ENCODE peak calls at places on chromosomes 13 and 19, in five cellular contexts. One of them, this sample, is unnamed. For H3K4me1 and H3K9me3, the result is how much of the 10 kb centered on the place peaks cover.

GRCh38 chr13:114226088-114226487 is 8.6 kb upstream of the CDC16 start:
- DNase-seq in tibial artery: no peak
- DNase-seq in breast epithelium: no peak
- DNase-seq in HCT116: no peak
- DNase-seq in A673: no peak
- DNase-seq in this sample: no peak

GRCh38 chr13:76638882-76639281 is 247.3 kb downstream of the KCTD12 start:
- DNase-seq in tibial artery: no peak
- DNase-seq in breast epithelium: no peak
- DNase-seq in HCT116: no peak
- DNase-seq in A673: no peak
- DNase-seq in this sample: no peak

GRCh38 chr13:40153516-40153915 is 498.1 kb downstream of the COG6 start:
- DNase-seq in tibial artery: no peak
- DNase-seq in breast epithelium: no peak
- DNase-seq in HCT116: no peak
- DNase-seq in A673: peak
- DNase-seq in this sample: no peak

GRCh38 chr13:38530492-38530891 is 156.4 kb upstream of the FREM2 start:
- DNase-seq in tibial artery: no peak
- DNase-seq in breast epithelium: no peak
- DNase-seq in HCT116: no peak
- DNase-seq in A673: peak
- DNase-seq in this sample: no peak

GRCh38 chr13:113928701-113929627 is 44.9 kb downstream of the C13orf46 start:
- DNase-seq in tibial artery: peak
- DNase-seq in breast epithelium: peak
- DNase-seq in HCT116: no peak
- DNase-seq in A673: no peak
- DNase-seq in this sample: peak

GRCh38 chr19:34838753-34839431 is 65.9 kb upstream of the ZNF599 start:
- DNase-seq in tibial artery: no peak
- DNase-seq in breast epithelium: no peak
- DNase-seq in HCT116: no peak
- DNase-seq in A673: peak
- DNase-seq in this sample: no peak

GRCh38 chr13:25588336-25589060 is 216.7 kb downstream of the ATP8A2 start:
- DNase-seq in tibial artery: no peak
- DNase-seq in breast epithelium: no peak
- DNase-seq in HCT116: no peak
- DNase-seq in A673: no peak
- DNase-seq in this sample: no peak

GRCh38 chr19:49020342-49020741 is 3.5 kb upstream of the LHB start:
- DNase-seq in tibial artery: no peak
- DNase-seq in breast epithelium: no peak
- DNase-seq in HCT116: no peak
- DNase-seq in A673: no peak
- DNase-seq in this sample: no peak

GRCh38 chr19:16541526-16542044 is 652 bp downstream of the CHERP start:
- DNase-seq in tibial artery: no peak
- DNase-seq in breast epithelium: no peak
- DNase-seq in HCT116: no peak
- DNase-seq in A673: peak
- DNase-seq in this sample: no peak

GRCh38 chr13:36343766-36344165 is 2.4 kb downstream of the SPART start:
- DNase-seq in tibial artery: no peak
- DNase-seq in breast epithelium: no peak
- DNase-seq in HCT116: no peak
- DNase-seq in A673: no peak
- DNase-seq in this sample: no peak

GRCh38 chr13:48770372-48770771 is 116.6 kb downstream of the CYSLTR2 start:
- DNase-seq in tibial artery: no peak
- DNase-seq in breast epithelium: no peak
- DNase-seq in HCT116: no peak
- DNase-seq in A673: no peak
- DNase-seq in this sample: no peak

GRCh38 chr13:45521292-45521691 is 56.6 kb downstream of the COG3 start:
- DNase-seq in tibial artery: no peak
- DNase-seq in breast epithelium: no peak
- DNase-seq in HCT116: no peak
- DNase-seq in A673: no peak
- DNase-seq in this sample: no peak

GRCh38 chr19:1166872-1167573 is 7.0 kb downstream of the SBNO2 start:
- DNase-seq in tibial artery: no peak
- DNase-seq in breast epithelium: peak
- DNase-seq in HCT116: no peak
- DNase-seq in A673: no peak
- DNase-seq in this sample: peak

GRCh38 chr13:113730145-113730750 is 28.8 kb upstream of the TMEM255B start:
- DNase-seq in tibial artery: no peak
- DNase-seq in breast epithelium: no peak
- DNase-seq in HCT116: no peak
- DNase-seq in A673: no peak
- DNase-seq in this sample: no peak

GRCh38 chr19:34579281-34580054 is 97.5 kb downstream of the SCGB2B2 start:
- DNase-seq in tibial artery: no peak
- DNase-seq in breast epithelium: no peak
- DNase-seq in HCT116: no peak
- DNase-seq in A673: no peak
- DNase-seq in this sample: no peak

GRCh38 chr19:47593860-47594259 is 15.1 kb upstream of the BICRA start:
- DNase-seq in tibial artery: no peak
- DNase-seq in breast epithelium: no peak
- DNase-seq in HCT116: no peak
- DNase-seq in A673: no peak
- DNase-seq in this sample: no peak
- H3K27ac ChIP-seq in tibial artery: no peak
- H3K27ac ChIP-seq in breast epithelium: no peak
- H3K27ac ChIP-seq in HCT116: no peak
- H3K27ac ChIP-seq in A673: no peak
- H3K27ac ChIP-seq in this sample: no peak

GRCh38 chr19:5973867-5974635 is 3.9 kb downstream of the RANBP3 start:
- DNase-seq in tibial artery: no peak
- DNase-seq in breast epithelium: no peak
- DNase-seq in HCT116: no peak
- DNase-seq in A673: no peak
- DNase-seq in this sample: no peak
- H3K4me1 ChIP-seq in tibial artery: half or more
- H3K4me1 ChIP-seq in breast epithelium: under half
- H3K4me1 ChIP-seq in HCT116: under half
- H3K4me1 ChIP-seq in A673: under half
- H3K4me1 ChIP-seq in this sample: under half

DNA sequence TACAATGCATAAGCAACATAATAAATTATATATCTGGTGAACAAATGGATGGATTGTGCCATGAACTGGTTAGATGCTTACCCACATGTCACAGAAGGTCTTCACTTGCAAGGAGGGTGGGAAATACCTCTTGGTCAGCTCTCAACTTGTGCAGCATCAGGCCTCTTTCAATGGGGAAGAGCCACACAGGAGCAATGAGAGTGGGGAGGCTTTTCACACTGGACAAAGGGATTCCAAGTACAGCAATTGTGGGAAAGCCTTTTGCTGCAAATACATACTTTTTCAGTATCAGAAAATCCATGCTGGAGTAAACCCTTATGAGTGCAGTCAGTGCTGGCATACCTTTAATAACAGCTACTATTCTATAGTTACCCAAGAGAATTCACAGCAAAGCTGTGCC is 11.8 kb upstream of the ZNF543 start:
- DNase-seq in tibial artery: no peak
- DNase-seq in breast epithelium: no peak
- DNase-seq in HCT116: no peak
- DNase-seq in A673: no peak
- DNase-seq in this sample: no peak
- H3K9me3 ChIP-seq in tibial artery: under half
- H3K9me3 ChIP-seq in breast epithelium: under half
- H3K9me3 ChIP-seq in HCT116: under half
- H3K9me3 ChIP-seq in A673: under half
- H3K9me3 ChIP-seq in this sample: under half

DNA sequence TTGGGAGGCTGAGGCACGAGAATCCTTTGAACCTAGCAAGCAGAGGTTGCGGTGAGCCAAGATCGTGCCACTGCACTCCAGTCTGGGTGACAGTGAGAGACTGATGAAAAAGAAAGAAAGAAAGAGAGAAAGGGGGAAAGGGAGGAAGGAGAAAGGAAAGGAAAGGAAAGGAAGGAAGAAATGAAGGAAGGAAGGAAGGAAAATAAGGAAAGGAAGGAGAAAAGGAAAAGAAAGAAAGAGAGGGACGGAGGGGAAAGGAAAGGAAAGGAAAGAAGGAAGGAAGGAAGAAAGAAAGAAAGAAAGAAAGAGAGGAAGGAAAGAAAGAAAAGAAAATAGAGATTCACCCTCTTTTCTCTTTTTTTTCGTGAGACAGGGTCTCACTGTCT is 8.7 kb downstream of the PDE4A start:
- DNase-seq in tibial artery: no peak
- DNase-seq in breast epithelium: no peak
- DNase-seq in HCT116: no peak
- DNase-seq in A673: no peak
- DNase-seq in this sample: no peak
- H3K27ac ChIP-seq in tibial artery: no peak
- H3K27ac ChIP-seq in breast epithelium: peak
- H3K27ac ChIP-seq in HCT116: no peak
- H3K27ac ChIP-seq in A673: no peak
- H3K27ac ChIP-seq in this sample: no peak

GRCh38 chr19:45405435-45406164 is 731 bp upstream of the PPP1R13L start:
- DNase-seq in tibial artery: peak
- DNase-seq in breast epithelium: peak
- DNase-seq in HCT116: peak
- DNase-seq in A673: peak
- DNase-seq in this sample: peak
- H3K4me1 ChIP-seq in tibial artery: under half
- H3K4me1 ChIP-seq in breast epithelium: under half
- H3K4me1 ChIP-seq in HCT116: under half
- H3K4me1 ChIP-seq in A673: under half
- H3K4me1 ChIP-seq in this sample: under half

DNA sequence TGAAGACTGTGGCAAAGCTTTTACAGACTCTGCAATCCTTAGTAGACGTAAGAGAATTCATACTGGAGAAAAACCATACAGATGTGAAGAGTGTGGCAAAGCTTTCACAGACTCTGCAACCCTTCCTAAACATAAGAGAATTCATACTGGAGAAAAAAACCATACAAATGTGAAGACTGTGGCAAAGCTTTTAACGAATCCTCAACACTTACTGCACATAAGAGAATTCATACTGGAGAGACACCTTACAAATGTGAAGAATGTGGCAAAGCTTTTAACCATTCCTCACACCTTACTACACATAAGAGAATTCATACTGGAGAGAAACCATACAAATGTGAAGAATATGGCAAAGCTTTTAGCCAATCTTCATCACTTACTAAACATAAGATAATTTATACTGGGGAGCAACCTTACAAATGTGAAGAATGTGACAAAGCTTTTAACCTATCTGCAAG is 50.1 kb upstream of the ZNF98 start:
- DNase-seq in tibial artery: no peak
- DNase-seq in breast epithelium: no peak
- DNase-seq in HCT116: no peak
- DNase-seq in A673: no peak
- DNase-seq in this sample: no peak
- H3K9me3 ChIP-seq in tibial artery: half or more
- H3K9me3 ChIP-seq in breast epithelium: under half
- H3K9me3 ChIP-seq in HCT116: under half
- H3K9me3 ChIP-seq in A673: half or more
- H3K9me3 ChIP-seq in this sample: under half

GRCh38 chr19:18013210-18013609 is 5.2 kb downstream of the ARRDC2 start:
- DNase-seq in tibial artery: no peak
- DNase-seq in breast epithelium: no peak
- DNase-seq in HCT116: no peak
- DNase-seq in A673: no peak
- DNase-seq in this sample: no peak
- H3K27ac ChIP-seq in tibial artery: peak
- H3K27ac ChIP-seq in breast epithelium: peak
- H3K27ac ChIP-seq in HCT116: no peak
- H3K27ac ChIP-seq in A673: no peak
- H3K27ac ChIP-seq in this sample: peak

GRCh38 chr13:102145750-102146149 is 256.1 kb downstream of the FGF14 start:
- DNase-seq in tibial artery: no peak
- DNase-seq in breast epithelium: no peak
- DNase-seq in HCT116: no peak
- DNase-seq in A673: no peak
- DNase-seq in this sample: no peak
- H3K4me1 ChIP-seq in tibial artery: under half
- H3K4me1 ChIP-seq in breast epithelium: under half
- H3K4me1 ChIP-seq in HCT116: under half
- H3K4me1 ChIP-seq in A673: under half
- H3K4me1 ChIP-seq in this sample: under half

GRCh38 chr19:42170715-42171114 is 38.5 kb upstream of the POU2F2 start:
- DNase-seq in tibial artery: no peak
- DNase-seq in breast epithelium: no peak
- DNase-seq in HCT116: no peak
- DNase-seq in A673: no peak
- DNase-seq in this sample: no peak
- H3K9me3 ChIP-seq in tibial artery: under half
- H3K9me3 ChIP-seq in breast epithelium: under half
- H3K9me3 ChIP-seq in HCT116: under half
- H3K9me3 ChIP-seq in A673: under half
- H3K9me3 ChIP-seq in this sample: under half